ENCODE peak calls at places on chromosomes 1 and 21, in seven cellular contexts. K, O, E, S, W, Y and N are unnamed samples.

GRCh38 chr1:161864577-161864976 is 98.5 kb downstream of the ATF6 start:
- DNase-seq in K (peak; percentile 25), O (peak; percentile 33), E (peak; percentile 25), S (peak; percentile 32), W (no peak), Y (no peak), N (no peak)

GRCh38 chr1:3858231-3858981 is 1.1 kb downstream of the DFFB start:
- DNase-seq in K (peak; percentile 14), O (peak; percentile 61), E (no peak), S (peak; percentile 51), W (no peak), Y (no peak), N (no peak)

GRCh38 chr21:35663856-35664606 is 396.3 kb downstream of the SETD4 start:
- DNase-seq in K (no peak), O (no peak), E (no peak), S (peak; percentile 33), W (no peak), Y (no peak), N (no peak)

GRCh38 chr1:86938450-86938849 is 24.0 kb downstream of the HS2ST1 start:
- DNase-seq in K (no peak), O (no peak), E (no peak), S (peak; percentile 68), W (no peak), Y (no peak), N (no peak)

GRCh38 chr1:222009105-222009730 is 267.3 kb upstream of the DUSP10 start:
- DNase-seq in K (no peak), O (peak; percentile 1), E (no peak), S (peak; percentile 78), W (peak; percentile 30), Y (no peak), N (no peak)

GRCh38 chr1:175848329-175848728 is 104.9 kb upstream of the TNR start:
- DNase-seq in K (no peak), O (no peak), E (no peak), S (no peak), W (no peak), Y (no peak), N (no peak)

GRCh38 chr1:156896490-156897033 is 3.0 kb downstream of the PEAR1 start:
- DNase-seq in K (peak; percentile 92), O (no peak), E (no peak), S (peak; percentile 96), W (peak; percentile 96), Y (no peak), N (no peak)

GRCh38 chr1:26234644-26235384 is 814 bp downstream of the CEP85 start:
- DNase-seq in K (peak; percentile 27), O (peak; percentile 38), E (no peak), S (peak; percentile 48), W (peak; percentile 28), Y (no peak), N (no peak)

GRCh38 chr1:160800142-160800541 is 4.2 kb downstream of the LY9 start:
- DNase-seq in K (no peak), O (no peak), E (no peak), S (no peak), W (no peak), Y (no peak), N (no peak)

GRCh38 chr1:226062558-226063361 is at the start of gene H3-3A:
- DNase-seq in K (peak; percentile 70), O (peak; percentile 97), E (peak; percentile 99), S (peak; percentile 96), W (peak; percentile 81), Y (peak; percentile 99), N (peak; percentile 98)

GRCh38 chr1:206963119-206963712 is 7.0 kb downstream of the FCAMR start:
- DNase-seq in K (no peak), O (no peak), E (no peak), S (peak; percentile 18), W (no peak), Y (no peak), N (no peak)

GRCh38 chr1:154456631-154457030 is 45.4 kb upstream of the TDRD10 start:
- DNase-seq in K (no peak), O (no peak), E (no peak), S (no peak), W (no peak), Y (no peak), N (no peak)

GRCh38 chr1:93629101-93630059 is 52.3 kb downstream of the BCAR3 start:
- DNase-seq in K (peak; percentile 55), O (peak; percentile 76), E (peak; percentile 35), S (peak; percentile 85), W (peak; percentile 43), Y (no peak), N (no peak)

GRCh38 chr1:245843101-245843500 is 664.0 kb downstream of the SMYD3 start:
- DNase-seq in K (no peak), O (no peak), E (no peak), S (no peak), W (no peak), Y (no peak), N (no peak)

GRCh38 chr1:162878000-162878596 is 17.1 kb upstream of the CCDC190 start:
- DNase-seq in K (peak; percentile 63), O (peak; percentile 87), E (peak; percentile 45), S (peak; percentile 93), W (no peak), Y (no peak), N (no peak)

GRCh38 chr1:110687244-110687643 is 12.5 kb upstream of the KCNA3 start:
- DNase-seq in K (no peak), O (no peak), E (no peak), S (peak; percentile 78), W (no peak), Y (no peak), N (no peak)

GRCh38 chr1:93820554-93821411 is 58.2 kb downstream of the DNTTIP2 start:
- DNase-seq in K (peak; percentile 42), O (peak; percentile 20), E (no peak), S (no peak), W (no peak), Y (no peak), N (no peak)

GRCh38 chr1:17795836-17796645 is 40.9 kb downstream of the ACTL8 start:
- DNase-seq in K (no peak), O (peak; percentile 18), E (no peak), S (no peak), W (no peak), Y (no peak), N (no peak)

GRCh38 chr21:42047821-42048613 is 23.1 kb upstream of the UMODL1 start:
- DNase-seq in K (peak; percentile 100), O (no peak), E (peak; percentile 80), S (peak; percentile 58), W (no peak), Y (no peak), N (peak; percentile 52)

GRCh38 chr1:178121883-178122282 is 28.0 kb downstream of the RASAL2 start:
- DNase-seq in K (no peak), O (no peak), E (no peak), S (no peak), W (no peak), Y (no peak), N (no peak)

GRCh38 chr1:180675586-180675985 is 43.8 kb downstream of the XPR1 start:
- DNase-seq in K (no peak), O (peak; percentile 87), E (no peak), S (peak; percentile 41), W (no peak), Y (no peak), N (no peak)

GRCh38 chr21:42557420-42557819 is 43.8 kb downstream of the SLC37A1 start:
- DNase-seq in K (no peak), O (no peak), E (peak; percentile 5), S (no peak), W (no peak), Y (peak; percentile 15), N (no peak)

GRCh38 chr1:106278706-106279105 is 777.8 kb upstream of the PRMT6 start:
- DNase-seq in K (peak; percentile 56), O (peak; percentile 8), E (no peak), S (no peak), W (no peak), Y (no peak), N (no peak)

GRCh38 chr1:106276856-106277255 is 779.6 kb upstream of the PRMT6 start:
- DNase-seq in K (peak; percentile 9), O (no peak), E (no peak), S (peak; percentile 7), W (no peak), Y (no peak), N (no peak)

GRCh38 chr1:106277786-106278185 is 778.7 kb upstream of the PRMT6 start:
- DNase-seq in K (no peak), O (no peak), E (no peak), S (no peak), W (no peak), Y (no peak), N (no peak)
- H3K9me3 ChIP-seq in K (no peaks in the 10 kb centered on the region), O (peaks cover 5% of the 10 kb centered on the region), E (no peaks in the 10 kb centered on the region), S (peaks cover 5% of the 10 kb centered on the region), W (no peaks in the 10 kb centered on the region), Y (no peaks in the 10 kb centered on the region), N (no peaks in the 10 kb centered on the region)

GRCh38 chr1:15412488-15412800 is 2.8 kb downstream of the EFHD2 start:
- DNase-seq in K (no peak), O (no peak), E (no peak), S (no peak), W (no peak), Y (no peak), N (peak; percentile 26)
- H3K4me1 ChIP-seq in K (peaks cover 50% of the 10 kb centered on the region), O (peaks cover 18% of the 10 kb centered on the region), E (peaks cover 41% of the 10 kb centered on the region), S (peaks cover 60% of the 10 kb centered on the region), W (peaks cover 75% of the 10 kb centered on the region), Y (peaks cover 40% of the 10 kb centered on the region), N (peaks cover 4% of the 10 kb centered on the region)

GRCh38 chr21:46581780-46582307 is 23.0 kb downstream of the S100B start:
- DNase-seq in K (no peak), O (no peak), E (no peak), S (no peak), W (no peak), Y (no peak), N (no peak)
- H3K9me3 ChIP-seq in K (peaks cover 18% of the 10 kb centered on the region), O (peaks cover 38% of the 10 kb centered on the region), E (peaks cover 40% of the 10 kb centered on the region), S (no peaks in the 10 kb centered on the region), W (peaks cover 37% of the 10 kb centered on the region), Y (no peaks in the 10 kb centered on the region), N (no peaks in the 10 kb centered on the region)

GRCh38 chr1:201753492-201753891 is 75.5 kb upstream of the IPO9 start:
- DNase-seq in K (no peak), O (no peak), E (no peak), S (no peak), W (no peak), Y (no peak), N (no peak)

GRCh38 chr1:201751872-201752271 is 77.1 kb upstream of the IPO9 start:
- DNase-seq in K (no peak), O (no peak), E (no peak), S (no peak), W (no peak), Y (no peak), N (no peak)

GRCh38 chr1:201750934-201751333 is 78.0 kb upstream of the IPO9 start:
- DNase-seq in K (peak; percentile 85), O (no peak), E (no peak), S (no peak), W (no peak), Y (no peak), N (no peak)

GRCh38 chr1:201754353-201754752 is 74.6 kb upstream of the IPO9 start:
- DNase-seq in K (peak; percentile 81), O (no peak), E (no peak), S (no peak), W (no peak), Y (no peak), N (no peak)

DNA sequence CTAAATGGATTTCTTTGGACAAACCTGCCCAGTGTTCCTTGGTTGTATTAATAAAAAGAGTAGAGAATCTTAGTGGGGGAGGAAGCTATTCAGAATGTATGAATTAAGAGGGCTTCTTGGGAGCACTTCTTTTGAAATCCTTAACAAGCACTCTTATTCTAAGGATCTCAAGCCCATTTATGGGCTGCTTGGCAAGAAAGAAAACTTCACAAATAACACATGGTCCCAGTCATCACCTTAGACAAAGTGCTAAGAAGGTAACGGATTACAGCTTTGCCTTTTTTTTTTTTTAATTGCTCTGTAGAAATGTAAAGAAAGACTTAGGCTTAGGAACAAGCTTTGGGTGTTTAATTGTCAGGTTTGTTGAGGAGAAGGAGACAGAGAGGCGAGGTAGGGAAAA is 76.6 kb upstream of the IPO9 start:
- DNase-seq in K (no peak), O (no peak), E (no peak), S (no peak), W (no peak), Y (no peak), N (no peak)
- H3K4me1 ChIP-seq in K (peaks cover 91% of the 10 kb centered on the region), O (peaks cover 49% of the 10 kb centered on the region), E (peaks cover 27% of the 10 kb centered on the region), S (peaks cover 26% of the 10 kb centered on the region), W (peaks cover 80% of the 10 kb centered on the region), Y (peaks cover 32% of the 10 kb centered on the region), N (no peaks in the 10 kb centered on the region)